ENCODE peak calls at places on chromosomes 5 and 9, in ten cellular contexts. One of them, this sample, is unnamed. For H3K9me3, the result is how much of the 10 kb centered on the place peaks cover.

GRCh38 chr9:115524467-115525059 is 406.6 kb upstream of the TNC start:
- DNase-seq in suprapubic skin: no peak
- DNase-seq in stomach: no peak
- DNase-seq in endothelial cell of umbilical vein: peak
- DNase-seq in transverse colon: peak
- DNase-seq in breast epithelium: no peak
- DNase-seq in vagina: no peak
- DNase-seq in SK-N-SH: peak
- DNase-seq in sigmoid colon: no peak
- DNase-seq in K562: peak
- DNase-seq in this sample: peak

GRCh38 chr9:124873664-124874063 is 11.7 kb downstream of the ARPC5L start:
- DNase-seq in suprapubic skin: no peak
- DNase-seq in stomach: no peak
- DNase-seq in endothelial cell of umbilical vein: no peak
- DNase-seq in transverse colon: no peak
- DNase-seq in breast epithelium: no peak
- DNase-seq in vagina: no peak
- DNase-seq in SK-N-SH: no peak
- DNase-seq in sigmoid colon: no peak
- DNase-seq in K562: no peak
- DNase-seq in this sample: no peak

GRCh38 chr5:144484124-144484897 is 313.6 kb downstream of the KCTD16 start:
- DNase-seq in suprapubic skin: no peak
- DNase-seq in stomach: no peak
- DNase-seq in endothelial cell of umbilical vein: peak
- DNase-seq in transverse colon: no peak
- DNase-seq in breast epithelium: no peak
- DNase-seq in vagina: no peak
- DNase-seq in SK-N-SH: no peak
- DNase-seq in sigmoid colon: no peak
- DNase-seq in K562: no peak
- DNase-seq in this sample: no peak

GRCh38 chr9:12708562-12709298 is 15.5 kb downstream of the TYRP1 start:
- DNase-seq in suprapubic skin: no peak
- DNase-seq in stomach: no peak
- DNase-seq in endothelial cell of umbilical vein: peak
- DNase-seq in transverse colon: no peak
- DNase-seq in breast epithelium: no peak
- DNase-seq in vagina: no peak
- DNase-seq in SK-N-SH: no peak
- DNase-seq in sigmoid colon: no peak
- DNase-seq in K562: no peak
- DNase-seq in this sample: no peak

GRCh38 chr5:143386725-143387124 is 16.8 kb downstream of the NR3C1 start:
- DNase-seq in suprapubic skin: no peak
- DNase-seq in stomach: no peak
- DNase-seq in endothelial cell of umbilical vein: no peak
- DNase-seq in transverse colon: no peak
- DNase-seq in breast epithelium: no peak
- DNase-seq in vagina: no peak
- DNase-seq in SK-N-SH: no peak
- DNase-seq in sigmoid colon: no peak
- DNase-seq in K562: no peak
- DNase-seq in this sample: no peak

GRCh38 chr9:75096796-75097195 is 8.5 kb downstream of the OSTF1 start:
- DNase-seq in suprapubic skin: no peak
- DNase-seq in stomach: no peak
- DNase-seq in endothelial cell of umbilical vein: no peak
- DNase-seq in transverse colon: no peak
- DNase-seq in breast epithelium: no peak
- DNase-seq in vagina: no peak
- DNase-seq in SK-N-SH: no peak
- DNase-seq in sigmoid colon: no peak
- DNase-seq in K562: no peak
- DNase-seq in this sample: no peak

GRCh38 chr5:115309751-115310370 is 13.4 kb upstream of the CCDC112 start:
- DNase-seq in suprapubic skin: no peak
- DNase-seq in stomach: no peak
- DNase-seq in endothelial cell of umbilical vein: peak
- DNase-seq in transverse colon: no peak
- DNase-seq in breast epithelium: no peak
- DNase-seq in vagina: no peak
- DNase-seq in SK-N-SH: no peak
- DNase-seq in sigmoid colon: no peak
- DNase-seq in K562: no peak
- DNase-seq in this sample: peak

GRCh38 chr9:134366223-134367031 is 40.2 kb downstream of the RXRA start:
- DNase-seq in suprapubic skin: peak
- DNase-seq in stomach: peak
- DNase-seq in endothelial cell of umbilical vein: peak
- DNase-seq in transverse colon: peak
- DNase-seq in breast epithelium: peak
- DNase-seq in vagina: no peak
- DNase-seq in SK-N-SH: peak
- DNase-seq in sigmoid colon: peak
- DNase-seq in K562: no peak
- DNase-seq in this sample: peak

GRCh38 chr5:128673411-128673957 is 135.4 kb upstream of the FBN2 start:
- DNase-seq in suprapubic skin: no peak
- DNase-seq in stomach: no peak
- DNase-seq in endothelial cell of umbilical vein: no peak
- DNase-seq in transverse colon: no peak
- DNase-seq in breast epithelium: no peak
- DNase-seq in vagina: no peak
- DNase-seq in SK-N-SH: no peak
- DNase-seq in sigmoid colon: no peak
- DNase-seq in K562: no peak
- DNase-seq in this sample: no peak

GRCh38 chr9:34988218-34989055 is 1.1 kb upstream of the DNAJB5 start:
- DNase-seq in suprapubic skin: no peak
- DNase-seq in stomach: no peak
- DNase-seq in endothelial cell of umbilical vein: no peak
- DNase-seq in transverse colon: peak
- DNase-seq in breast epithelium: no peak
- DNase-seq in vagina: peak
- DNase-seq in SK-N-SH: peak
- DNase-seq in sigmoid colon: no peak
- DNase-seq in K562: no peak
- DNase-seq in this sample: no peak

GRCh38 chr9:123772967-123773366 is 157.0 kb downstream of the DENND1A start:
- DNase-seq in suprapubic skin: no peak
- DNase-seq in stomach: no peak
- DNase-seq in endothelial cell of umbilical vein: no peak
- DNase-seq in transverse colon: no peak
- DNase-seq in breast epithelium: no peak
- DNase-seq in vagina: no peak
- DNase-seq in SK-N-SH: no peak
- DNase-seq in sigmoid colon: no peak
- DNase-seq in K562: no peak
- DNase-seq in this sample: no peak

GRCh38 chr5:119449882-119450281 is 2.4 kb upstream of the HSD17B4 start:
- DNase-seq in suprapubic skin: no peak
- DNase-seq in stomach: no peak
- DNase-seq in endothelial cell of umbilical vein: no peak
- DNase-seq in transverse colon: no peak
- DNase-seq in breast epithelium: no peak
- DNase-seq in vagina: no peak
- DNase-seq in SK-N-SH: no peak
- DNase-seq in sigmoid colon: no peak
- DNase-seq in K562: no peak
- DNase-seq in this sample: no peak

GRCh38 chr5:4700082-4700481 is 440.0 kb upstream of the ADAMTS16 start:
- DNase-seq in suprapubic skin: no peak
- DNase-seq in stomach: no peak
- DNase-seq in endothelial cell of umbilical vein: no peak
- DNase-seq in transverse colon: no peak
- DNase-seq in breast epithelium: peak
- DNase-seq in vagina: no peak
- DNase-seq in SK-N-SH: peak
- DNase-seq in sigmoid colon: no peak
- DNase-seq in K562: peak
- DNase-seq in this sample: peak

GRCh38 chr5:83715316-83716060 is 5.2 kb downstream of the HAPLN1 start:
- DNase-seq in suprapubic skin: no peak
- DNase-seq in stomach: no peak
- DNase-seq in endothelial cell of umbilical vein: no peak
- DNase-seq in transverse colon: no peak
- DNase-seq in breast epithelium: no peak
- DNase-seq in vagina: no peak
- DNase-seq in SK-N-SH: no peak
- DNase-seq in sigmoid colon: no peak
- DNase-seq in K562: no peak
- DNase-seq in this sample: no peak

GRCh38 chr9:83965350-83966208 is 14.4 kb downstream of the HNRNPK start:
- DNase-seq in suprapubic skin: no peak
- DNase-seq in stomach: no peak
- DNase-seq in endothelial cell of umbilical vein: no peak
- DNase-seq in transverse colon: no peak
- DNase-seq in breast epithelium: no peak
- DNase-seq in vagina: no peak
- DNase-seq in SK-N-SH: peak
- DNase-seq in sigmoid colon: no peak
- DNase-seq in K562: peak
- DNase-seq in this sample: no peak

GRCh38 chr9:130321082-130321481 is 55.5 kb downstream of the HMCN2 start:
- DNase-seq in suprapubic skin: no peak
- DNase-seq in stomach: no peak
- DNase-seq in endothelial cell of umbilical vein: no peak
- DNase-seq in transverse colon: no peak
- DNase-seq in breast epithelium: no peak
- DNase-seq in vagina: no peak
- DNase-seq in SK-N-SH: peak
- DNase-seq in sigmoid colon: no peak
- DNase-seq in K562: peak
- DNase-seq in this sample: no peak

DNA sequence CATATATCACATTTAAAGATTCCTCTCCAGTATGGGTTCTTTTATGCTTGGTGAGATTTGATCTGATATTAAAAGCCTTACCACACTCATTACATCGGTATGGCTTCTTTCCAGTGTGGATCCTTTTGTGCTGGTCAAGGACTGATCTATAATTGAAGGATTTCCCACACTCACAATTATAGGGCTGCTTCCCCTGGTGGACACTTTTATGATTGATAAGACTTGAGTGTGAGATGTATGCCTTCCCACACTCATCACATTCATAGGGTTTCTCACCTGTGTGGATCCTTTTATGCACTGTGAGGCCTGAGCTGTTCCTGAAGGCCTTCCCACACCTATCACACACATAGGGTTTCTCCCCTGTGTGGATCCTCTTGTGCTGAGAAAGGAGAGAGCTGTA is 12.2 kb downstream of the ZFP62 start:
- DNase-seq in suprapubic skin: no peak
- DNase-seq in stomach: no peak
- DNase-seq in endothelial cell of umbilical vein: no peak
- DNase-seq in transverse colon: no peak
- DNase-seq in breast epithelium: no peak
- DNase-seq in vagina: no peak
- DNase-seq in SK-N-SH: no peak
- DNase-seq in sigmoid colon: no peak
- DNase-seq in K562: no peak
- DNase-seq in this sample: no peak
- H3K9me3 ChIP-seq in suprapubic skin: under half
- H3K9me3 ChIP-seq in stomach: under half
- H3K9me3 ChIP-seq in endothelial cell of umbilical vein: under half
- H3K9me3 ChIP-seq in transverse colon: under half
- H3K9me3 ChIP-seq in breast epithelium: under half
- H3K9me3 ChIP-seq in vagina: under half
- H3K9me3 ChIP-seq in SK-N-SH: under half
- H3K9me3 ChIP-seq in sigmoid colon: under half
- H3K9me3 ChIP-seq in K562: half or more
- H3K9me3 ChIP-seq in this sample: under half

GRCh38 chr5:17228833-17229291 is 11.4 kb downstream of the BASP1 start:
- DNase-seq in suprapubic skin: no peak
- DNase-seq in stomach: no peak
- DNase-seq in endothelial cell of umbilical vein: peak
- DNase-seq in transverse colon: no peak
- DNase-seq in breast epithelium: no peak
- DNase-seq in vagina: no peak
- DNase-seq in SK-N-SH: no peak
- DNase-seq in sigmoid colon: no peak
- DNase-seq in K562: no peak
- DNase-seq in this sample: no peak
- TF ChIP-seq POLR2AphosphoS5 in suprapubic skin: no peak
- TF ChIP-seq POLR2AphosphoS5 in stomach: no peak
- TF ChIP-seq POLR2AphosphoS5 in endothelial cell of umbilical vein: no peak
- TF ChIP-seq POLR2AphosphoS5 in transverse colon: no peak
- TF ChIP-seq POLR2AphosphoS5 in breast epithelium: no peak
- TF ChIP-seq POLR2AphosphoS5 in vagina: no peak
- TF ChIP-seq POLR2AphosphoS5 in SK-N-SH: no peak
- TF ChIP-seq POLR2AphosphoS5 in sigmoid colon: no peak
- TF ChIP-seq POLR2AphosphoS5 in K562: no peak
- TF ChIP-seq POLR2AphosphoS5 in this sample: peak

DNA sequence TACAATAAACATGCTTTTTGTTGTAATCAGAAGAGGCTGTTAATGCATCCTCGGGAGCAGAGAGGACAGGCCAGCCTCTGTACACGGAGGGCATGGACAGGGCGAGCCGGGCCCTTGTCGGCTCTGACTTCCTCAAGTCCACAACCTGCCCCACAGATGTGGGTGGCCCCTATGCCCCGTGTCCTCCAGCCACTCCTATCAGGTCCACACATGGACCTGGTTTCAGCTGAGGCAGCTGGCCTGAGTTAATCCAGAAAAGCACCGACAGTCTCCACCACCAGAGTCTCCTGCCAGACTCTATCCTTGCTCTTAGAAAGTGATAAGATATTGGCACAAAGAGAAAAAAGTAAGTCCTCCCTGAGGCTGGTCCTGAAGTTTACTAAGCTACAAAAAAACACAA is 52.4 kb upstream of the PHYKPL start:
- DNase-seq in suprapubic skin: no peak
- DNase-seq in stomach: no peak
- DNase-seq in endothelial cell of umbilical vein: no peak
- DNase-seq in transverse colon: no peak
- DNase-seq in breast epithelium: no peak
- DNase-seq in vagina: no peak
- DNase-seq in SK-N-SH: peak
- DNase-seq in sigmoid colon: peak
- DNase-seq in K562: no peak
- DNase-seq in this sample: no peak
- H3K9me3 ChIP-seq in suprapubic skin: under half
- H3K9me3 ChIP-seq in stomach: under half
- H3K9me3 ChIP-seq in endothelial cell of umbilical vein: under half
- H3K9me3 ChIP-seq in transverse colon: under half
- H3K9me3 ChIP-seq in breast epithelium: under half
- H3K9me3 ChIP-seq in vagina: under half
- H3K9me3 ChIP-seq in SK-N-SH: under half
- H3K9me3 ChIP-seq in sigmoid colon: under half
- H3K9me3 ChIP-seq in K562: under half
- H3K9me3 ChIP-seq in this sample: under half

DNA sequence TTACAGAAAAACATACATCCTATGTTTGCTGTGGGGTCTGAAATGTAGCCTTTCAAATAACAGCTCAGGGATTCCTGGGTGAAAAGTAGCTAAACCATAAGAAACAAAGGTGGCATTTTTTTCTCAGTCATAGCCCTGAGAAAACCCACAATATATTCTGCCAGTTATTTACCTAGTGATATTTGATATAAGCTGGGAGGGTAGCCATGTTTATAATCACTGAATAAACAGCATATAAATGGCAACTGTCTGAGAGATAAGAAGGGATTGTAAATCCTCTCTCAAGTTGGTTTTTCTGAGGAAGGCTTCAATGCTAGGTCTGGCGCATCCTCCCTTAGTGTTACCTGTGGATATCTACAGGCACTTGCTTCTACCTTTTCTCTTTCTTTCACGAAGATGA is 1080.5 kb upstream of the DMAC1 start:
- DNase-seq in suprapubic skin: no peak
- DNase-seq in stomach: no peak
- DNase-seq in endothelial cell of umbilical vein: no peak
- DNase-seq in transverse colon: no peak
- DNase-seq in breast epithelium: no peak
- DNase-seq in vagina: no peak
- DNase-seq in SK-N-SH: no peak
- DNase-seq in sigmoid colon: no peak
- DNase-seq in K562: no peak
- DNase-seq in this sample: no peak
- TF ChIP-seq POLR2AphosphoS5 in suprapubic skin: no peak
- TF ChIP-seq POLR2AphosphoS5 in stomach: no peak
- TF ChIP-seq POLR2AphosphoS5 in endothelial cell of umbilical vein: no peak
- TF ChIP-seq POLR2AphosphoS5 in transverse colon: no peak
- TF ChIP-seq POLR2AphosphoS5 in breast epithelium: no peak
- TF ChIP-seq POLR2AphosphoS5 in vagina: no peak
- TF ChIP-seq POLR2AphosphoS5 in SK-N-SH: no peak
- TF ChIP-seq POLR2AphosphoS5 in sigmoid colon: no peak
- TF ChIP-seq POLR2AphosphoS5 in K562: no peak
- TF ChIP-seq POLR2AphosphoS5 in this sample: no peak